ENCODE peak calls at places on chromosome 13, in nine cellular contexts. E, F, N, Q, D, U, K, G and O are unnamed samples.

GRCh38 chr13:28505543-28506135 is 10.7 kb upstream of the FLT1 start:
- DNase-seq in U (no peak), D (no peak), G (no peak), N (no peak), F (no peak), E (peak; percentile 61), Q (no peak), K (no peak), O (no peak)

GRCh38 chr13:99516153-99516929 is 15.1 kb downstream of the TM9SF2 start:
- DNase-seq in F (no peak), K (no peak), D (no peak), Q (no peak), E (no peak), U (no peak), N (no peak), G (no peak), O (no peak)

GRCh38 chr13:50189450-50189849 is 174.2 kb downstream of the KCNRG start:
- DNase-seq in Q (no peak), U (no peak), K (peak; percentile 33), G (no peak), F (no peak), N (no peak), E (no peak), D (no peak), O (no peak)

GRCh38 chr13:80783926-80784325 is 443.0 kb upstream of the SPRY2 start:
- DNase-seq in K (peak; percentile 13), U (no peak), N (no peak), Q (no peak), F (peak; percentile 88), E (no peak), D (peak; percentile 34), G (peak; percentile 68), O (no peak)

GRCh38 chr13:106233336-106233735 is 302.1 kb downstream of the EFNB2 start:
- DNase-seq in Q (no peak), N (no peak), G (no peak), E (no peak), F (no peak), U (no peak), K (peak; percentile 23), D (no peak), O (no peak)

GRCh38 chr13:33353210-33353609 is 67.7 kb upstream of the STARD13 start:
- DNase-seq in E (no peak), U (no peak), K (no peak), Q (peak; percentile 84), G (no peak), N (no peak), D (no peak), F (no peak), O (no peak)

GRCh38 chr13:77565635-77566034 is 30.1 kb downstream of the SCEL start:
- DNase-seq in U (no peak), G (peak; percentile 53), Q (no peak), E (peak; percentile 61), K (peak; percentile 65), N (peak; percentile 27), D (peak; percentile 39), F (peak; percentile 58), O (peak; percentile 13)

GRCh38 chr13:32031025-32031814 is at the start of gene FRY:
- DNase-seq in Q (peak; percentile 32), G (peak; percentile 55), N (peak; percentile 46), F (peak; percentile 64), E (peak; percentile 40), U (peak; percentile 56), K (peak; percentile 94), D (peak; percentile 93), O (no peak)

GRCh38 chr13:75798353-75799245 is 162.5 kb downstream of the LMO7 start:
- DNase-seq in D (no peak), Q (no peak), G (peak; percentile 58), N (peak; percentile 53), F (peak; percentile 35), E (peak; percentile 71), K (no peak), U (no peak), O (no peak)

GRCh38 chr13:20160346-20161274 is at the start of gene GJA3:
- DNase-seq in U (no peak), G (no peak), N (peak; percentile 4), E (peak; percentile 73), D (peak; percentile 84), F (peak; percentile 22), Q (no peak), K (peak; percentile 77), O (no peak)

GRCh38 chr13:94435604-94436226 is 43.8 kb downstream of the DCT start:
- DNase-seq in G (peak; percentile 67), F (peak; percentile 74), K (peak; percentile 82), N (peak; percentile 59), E (peak; percentile 61), D (peak; percentile 61), Q (no peak), U (no peak), O (no peak)

GRCh38 chr13:28716511-28716910 is 2.3 kb downstream of the SLC46A3 start:
- DNase-seq in D (no peak), U (no peak), F (peak; percentile 88), E (peak; percentile 98), G (peak; percentile 46), K (no peak), Q (no peak), N (peak; percentile 81), O (peak; percentile 31)

GRCh38 chr13:37878496-37878895 is 8.9 kb upstream of the TRPC4 start:
- DNase-seq in E (no peak), Q (no peak), K (no peak), D (no peak), F (peak; percentile 35), U (no peak), N (peak; percentile 79), G (no peak), O (no peak)

GRCh38 chr13:30696278-30697176 is 38.8 kb upstream of the ALOX5AP start:
- DNase-seq in G (peak; percentile 67), K (peak; percentile 25), N (peak; percentile 34), U (no peak), E (no peak), F (peak; percentile 54), D (no peak), Q (no peak), O (no peak)

GRCh38 chr13:41554626-41555386 is 97.5 kb downstream of the RGCC start:
- DNase-seq in D (no peak), F (no peak), E (no peak), Q (no peak), G (no peak), N (no peak), U (no peak), K (no peak), O (no peak)

GRCh38 chr13:41552031-41552430 is 94.7 kb downstream of the RGCC start:
- DNase-seq in E (no peak), N (no peak), Q (no peak), G (no peak), K (no peak), F (no peak), D (no peak), U (no peak), O (no peak)

GRCh38 chr13:41550239-41550638 is 92.9 kb downstream of the RGCC start:
- DNase-seq in D (no peak), N (no peak), F (no peak), Q (no peak), E (no peak), G (no peak), U (no peak), K (no peak), O (no peak)

GRCh38 chr13:41557719-41558118 is 100.4 kb downstream of the RGCC start:
- DNase-seq in Q (no peak), E (no peak), D (no peak), F (no peak), K (no peak), N (no peak), U (no peak), G (no peak), O (no peak)

DNA sequence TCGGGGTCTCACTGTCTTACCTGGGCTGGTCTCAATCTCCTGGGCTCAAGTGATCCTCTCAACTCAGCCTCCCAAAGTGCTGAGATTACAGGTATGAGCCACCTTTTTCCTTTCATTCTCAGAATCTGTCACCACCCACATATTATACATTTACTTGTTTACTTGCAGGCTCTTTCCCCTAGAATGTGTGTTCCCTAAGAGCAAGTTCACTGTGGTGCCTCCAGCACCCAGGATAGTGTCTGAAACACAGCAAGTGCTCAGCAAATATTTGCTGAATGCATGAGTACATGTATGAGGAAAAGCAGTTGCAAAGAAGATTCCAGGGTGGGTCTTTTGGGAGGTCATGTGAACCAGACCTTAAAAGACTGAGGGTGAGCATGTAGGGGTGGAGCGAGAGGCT is 96.8 kb downstream of the RGCC start:
- DNase-seq in G (no peak), F (no peak), Q (no peak), E (no peak), N (no peak), K (no peak), U (no peak), D (no peak), O (no peak)
- H3K4me3 ChIP-seq in G (no peak overlapping the region), F (no peak overlapping the region), Q (no peak overlapping the region), E (no peak overlapping the region), N (no peak overlapping the region), K (no peak overlapping the region), U (no peak overlapping the region), D (no peak overlapping the region), O (no peak overlapping the region)

GRCh38 chr13:39201075-39201630 is 162.9 kb downstream of the NHLRC3 start:
- DNase-seq in G (no peak), F (peak; percentile 2), Q (no peak), K (no peak), E (no peak), U (no peak), N (no peak), D (no peak), O (no peak)
- TF ChIP-seq CTCF in G (no peak), F (no peak), Q (no peak), K (no peak), E (no peak), U (no peak), N (no peak), D (no peak), O (no peak)

GRCh38 chr13:114128348-114128623 is 4.1 kb downstream of the RASA3 start:
- DNase-seq in E (no peak), Q (no peak), D (no peak), F (no peak), N (no peak), G (no peak), U (no peak), K (no peak), O (no peak)
- H3K4me3 ChIP-seq in E (no peak overlapping the region), Q (no peak overlapping the region), D (no peak overlapping the region), F (no peak overlapping the region), N (no peak overlapping the region), G (peak overlapping the region; percentile 14), U (no peak overlapping the region), K (no peak overlapping the region), O (no peak overlapping the region)

GRCh38 chr13:79018166-79018565 is 359.2 kb upstream of the OBI1 start:
- DNase-seq in U (no peak), Q (no peak), K (no peak), D (no peak), F (no peak), N (no peak), E (peak; percentile 49), G (no peak), O (no peak)
- TF ChIP-seq CTCF in U (no peak), Q (no peak), K (no peak), D (no peak), F (no peak), N (no peak), E (peak; percentile 38), G (no peak), O (no peak)

DNA sequence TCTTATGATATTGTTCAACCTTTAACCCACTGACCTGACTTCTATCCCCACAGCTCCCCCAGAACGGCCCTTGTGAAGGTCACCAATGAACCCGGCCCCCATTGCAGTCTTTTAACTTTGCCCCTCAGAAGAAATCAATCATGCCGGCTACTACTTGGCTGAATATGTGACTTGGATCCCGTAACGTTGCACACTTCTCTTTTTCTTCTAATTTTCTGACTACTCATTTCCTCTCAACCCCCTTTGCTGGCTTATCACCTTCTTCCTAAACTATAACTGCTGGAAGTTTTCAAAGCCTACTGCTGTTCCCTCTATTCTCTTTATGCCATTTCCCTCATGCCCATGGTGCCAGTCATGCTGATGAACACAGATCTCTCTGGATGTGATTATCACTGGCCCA is 367.6 kb downstream of the DNAJC15 start:
- DNase-seq in U (no peak), G (no peak), D (no peak), Q (no peak), K (no peak), N (no peak), E (no peak), F (no peak), O (no peak)
- H3K4me3 ChIP-seq in U (no peak overlapping the region), G (no peak overlapping the region), D (no peak overlapping the region), Q (no peak overlapping the region), K (no peak overlapping the region), N (no peak overlapping the region), E (no peak overlapping the region), F (no peak overlapping the region), O (no peak overlapping the region)